ENCODE peak calls at places on chromosomes 6 and 20, in eight cellular contexts. One of them, this sample, is unnamed.

GRCh38 chr20:7003598-7003997 is 236.1 kb downstream of the BMP2 start:
- DNase-seq in cardiac fibroblast: no peak
- DNase-seq in vagina: no peak
- DNase-seq in ovary: no peak
- DNase-seq in neural progenitor cell: no peak
- DNase-seq in hepatocyte: no peak
- DNase-seq in endothelial cell of umbilical vein: peak; percentile 10
- DNase-seq in transverse colon: no peak
- DNase-seq in this sample: no peak

GRCh38 chr6:121653624-121654008 is 218.2 kb downstream of the GJA1 start:
- DNase-seq in hepatocyte: no peak
- DNase-seq in vagina: no peak
- DNase-seq in cardiac fibroblast: no peak
- DNase-seq in neural progenitor cell: no peak
- DNase-seq in ovary: no peak
- DNase-seq in endothelial cell of umbilical vein: no peak
- DNase-seq in transverse colon: no peak
- DNase-seq in this sample: no peak

GRCh38 chr6:65707134-65707826 is at the start of gene EYS:
- DNase-seq in vagina: no peak
- DNase-seq in neural progenitor cell: peak; percentile 9
- DNase-seq in hepatocyte: no peak
- DNase-seq in transverse colon: no peak
- DNase-seq in cardiac fibroblast: no peak
- DNase-seq in endothelial cell of umbilical vein: no peak
- DNase-seq in ovary: no peak
- DNase-seq in this sample: no peak

GRCh38 chr6:29016559-29017427 is 11.7 kb upstream of the ZNF311 start:
- DNase-seq in endothelial cell of umbilical vein: peak; percentile 86
- DNase-seq in vagina: no peak
- DNase-seq in cardiac fibroblast: peak; percentile 85
- DNase-seq in neural progenitor cell: peak; percentile 87
- DNase-seq in hepatocyte: peak; percentile 87
- DNase-seq in ovary: peak; percentile 82
- DNase-seq in transverse colon: peak; percentile 88
- DNase-seq in this sample: peak; percentile 77

GRCh38 chr20:57783956-57784837 is 74.4 kb upstream of the PMEPA1 start:
- DNase-seq in hepatocyte: no peak
- DNase-seq in cardiac fibroblast: no peak
- DNase-seq in vagina: no peak
- DNase-seq in neural progenitor cell: no peak
- DNase-seq in ovary: no peak
- DNase-seq in endothelial cell of umbilical vein: no peak
- DNase-seq in transverse colon: no peak
- DNase-seq in this sample: no peak

GRCh38 chr6:123570813-123571684 is 65.7 kb downstream of the TRDN start:
- DNase-seq in hepatocyte: no peak
- DNase-seq in neural progenitor cell: no peak
- DNase-seq in endothelial cell of umbilical vein: no peak
- DNase-seq in vagina: no peak
- DNase-seq in cardiac fibroblast: no peak
- DNase-seq in transverse colon: no peak
- DNase-seq in ovary: no peak
- DNase-seq in this sample: no peak

GRCh38 chr6:170385506-170385905 is 78.9 kb downstream of the FAM120B start:
- DNase-seq in neural progenitor cell: no peak
- DNase-seq in endothelial cell of umbilical vein: no peak
- DNase-seq in transverse colon: no peak
- DNase-seq in hepatocyte: no peak
- DNase-seq in ovary: no peak
- DNase-seq in cardiac fibroblast: no peak
- DNase-seq in vagina: no peak
- DNase-seq in this sample: no peak

GRCh38 chr6:148177589-148178233 is 164.9 kb upstream of the SASH1 start:
- DNase-seq in transverse colon: peak; percentile 70
- DNase-seq in neural progenitor cell: peak; percentile 58
- DNase-seq in vagina: no peak
- DNase-seq in ovary: peak; percentile 70
- DNase-seq in cardiac fibroblast: peak; percentile 77
- DNase-seq in endothelial cell of umbilical vein: peak; percentile 72
- DNase-seq in hepatocyte: peak; percentile 52
- DNase-seq in this sample: peak; percentile 72

GRCh38 chr20:57513199-57513598 is 11.7 kb downstream of the CTCFL start:
- DNase-seq in transverse colon: no peak
- DNase-seq in cardiac fibroblast: no peak
- DNase-seq in ovary: no peak
- DNase-seq in vagina: no peak
- DNase-seq in hepatocyte: no peak
- DNase-seq in endothelial cell of umbilical vein: no peak
- DNase-seq in neural progenitor cell: no peak
- DNase-seq in this sample: peak; percentile 2

GRCh38 chr6:31952140-31952805 is 6.4 kb downstream of the CFB start:
- DNase-seq in vagina: no peak
- DNase-seq in endothelial cell of umbilical vein: peak; percentile 57
- DNase-seq in transverse colon: peak; percentile 61
- DNase-seq in neural progenitor cell: peak; percentile 84
- DNase-seq in ovary: peak; percentile 79
- DNase-seq in cardiac fibroblast: peak; percentile 77
- DNase-seq in hepatocyte: peak; percentile 82
- DNase-seq in this sample: peak; percentile 65

GRCh38 chr20:18267815-18268214 is 20.5 kb upstream of the ZNF133 start:
- DNase-seq in cardiac fibroblast: no peak
- DNase-seq in hepatocyte: no peak
- DNase-seq in vagina: no peak
- DNase-seq in ovary: no peak
- DNase-seq in transverse colon: no peak
- DNase-seq in neural progenitor cell: peak; percentile 97
- DNase-seq in endothelial cell of umbilical vein: peak; percentile 7
- DNase-seq in this sample: no peak

GRCh38 chr6:36967301-36967700 is 12.8 kb downstream of the PI16 start:
- DNase-seq in neural progenitor cell: no peak
- DNase-seq in hepatocyte: no peak
- DNase-seq in ovary: no peak
- DNase-seq in endothelial cell of umbilical vein: no peak
- DNase-seq in vagina: no peak
- DNase-seq in cardiac fibroblast: no peak
- DNase-seq in transverse colon: no peak
- DNase-seq in this sample: no peak

GRCh38 chr6:49530141-49530775 is 20.2 kb upstream of the C6orf141 start:
- DNase-seq in endothelial cell of umbilical vein: no peak
- DNase-seq in vagina: no peak
- DNase-seq in hepatocyte: no peak
- DNase-seq in neural progenitor cell: no peak
- DNase-seq in transverse colon: no peak
- DNase-seq in ovary: no peak
- DNase-seq in cardiac fibroblast: no peak
- DNase-seq in this sample: no peak

GRCh38 chr6:170202416-170203135 is 88.3 kb downstream of the DLL1 start:
- DNase-seq in hepatocyte: no peak
- DNase-seq in cardiac fibroblast: no peak
- DNase-seq in vagina: peak; percentile 77
- DNase-seq in ovary: no peak
- DNase-seq in neural progenitor cell: no peak
- DNase-seq in endothelial cell of umbilical vein: no peak
- DNase-seq in transverse colon: no peak
- DNase-seq in this sample: no peak

GRCh38 chr20:62117362-62117646 is 5.0 kb upstream of the LSM14B start:
- DNase-seq in vagina: no peak
- DNase-seq in hepatocyte: no peak
- DNase-seq in neural progenitor cell: peak; percentile 83
- DNase-seq in ovary: no peak
- DNase-seq in endothelial cell of umbilical vein: no peak
- DNase-seq in transverse colon: no peak
- DNase-seq in cardiac fibroblast: no peak
- DNase-seq in this sample: no peak

GRCh38 chr6:16731503-16732018 is 29.7 kb downstream of the ATXN1 start:
- DNase-seq in endothelial cell of umbilical vein: peak; percentile 10
- DNase-seq in transverse colon: no peak
- DNase-seq in ovary: no peak
- DNase-seq in cardiac fibroblast: no peak
- DNase-seq in vagina: no peak
- DNase-seq in neural progenitor cell: no peak
- DNase-seq in hepatocyte: no peak
- DNase-seq in this sample: no peak
- H3K4me3 ChIP-seq in endothelial cell of umbilical vein: no peak overlapping the region
- H3K4me3 ChIP-seq in transverse colon: no peak overlapping the region
- H3K4me3 ChIP-seq in ovary: no peak overlapping the region
- H3K4me3 ChIP-seq in cardiac fibroblast: no peak overlapping the region
- H3K4me3 ChIP-seq in vagina: no peak overlapping the region
- H3K4me3 ChIP-seq in neural progenitor cell: no peak overlapping the region
- H3K4me3 ChIP-seq in hepatocyte: no peak overlapping the region
- H3K4me3 ChIP-seq in this sample: no peak overlapping the region

DNA sequence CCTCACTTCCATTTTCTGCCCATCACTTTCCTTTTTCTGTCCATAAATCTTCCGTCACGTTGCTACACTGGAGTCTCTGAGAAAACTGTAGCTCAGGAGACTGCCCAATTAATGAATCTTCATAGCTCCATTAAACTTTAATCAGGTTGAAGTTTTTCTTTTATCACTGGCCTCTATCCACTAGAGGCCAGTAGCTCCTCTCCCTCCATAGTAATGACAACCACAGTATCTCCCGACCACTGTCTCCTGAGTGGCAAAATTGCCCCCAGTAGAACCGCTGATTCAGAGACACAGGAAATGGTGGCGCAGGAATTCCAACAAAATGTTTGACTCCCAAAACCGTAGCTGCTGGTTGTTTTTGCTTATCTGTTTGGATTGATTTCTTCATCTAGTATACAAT is 18.4 kb upstream of the DOK5 start:
- DNase-seq in transverse colon: no peak
- DNase-seq in endothelial cell of umbilical vein: no peak
- DNase-seq in hepatocyte: no peak
- DNase-seq in cardiac fibroblast: no peak
- DNase-seq in ovary: no peak
- DNase-seq in neural progenitor cell: no peak
- DNase-seq in vagina: no peak
- DNase-seq in this sample: no peak
- TF ChIP-seq CTCF in transverse colon: no peak
- TF ChIP-seq CTCF in endothelial cell of umbilical vein: no peak
- TF ChIP-seq CTCF in hepatocyte: no peak
- TF ChIP-seq CTCF in cardiac fibroblast: no peak
- TF ChIP-seq CTCF in ovary: no peak
- TF ChIP-seq CTCF in neural progenitor cell: peak; percentile 19
- TF ChIP-seq CTCF in vagina: no peak
- TF ChIP-seq CTCF in this sample: no peak

GRCh38 chr6:34536959-34537848 is 18.9 kb downstream of the SPDEF start:
- DNase-seq in neural progenitor cell: no peak
- DNase-seq in hepatocyte: no peak
- DNase-seq in ovary: no peak
- DNase-seq in transverse colon: no peak
- DNase-seq in cardiac fibroblast: no peak
- DNase-seq in endothelial cell of umbilical vein: no peak
- DNase-seq in vagina: no peak
- DNase-seq in this sample: no peak

GRCh38 chr6:34537922-34538550 is 18.1 kb downstream of the SPDEF start:
- DNase-seq in vagina: no peak
- DNase-seq in hepatocyte: no peak
- DNase-seq in endothelial cell of umbilical vein: no peak
- DNase-seq in transverse colon: no peak
- DNase-seq in ovary: no peak
- DNase-seq in cardiac fibroblast: no peak
- DNase-seq in neural progenitor cell: no peak
- DNase-seq in this sample: no peak

GRCh38 chr6:34535199-34535598 is 20.9 kb downstream of the SPDEF start:
- DNase-seq in hepatocyte: no peak
- DNase-seq in vagina: no peak
- DNase-seq in ovary: no peak
- DNase-seq in neural progenitor cell: no peak
- DNase-seq in cardiac fibroblast: no peak
- DNase-seq in transverse colon: no peak
- DNase-seq in endothelial cell of umbilical vein: no peak
- DNase-seq in this sample: no peak

GRCh38 chr6:34535646-34536045 is 20.5 kb downstream of the SPDEF start:
- DNase-seq in transverse colon: no peak
- DNase-seq in hepatocyte: no peak
- DNase-seq in vagina: no peak
- DNase-seq in cardiac fibroblast: no peak
- DNase-seq in ovary: no peak
- DNase-seq in endothelial cell of umbilical vein: no peak
- DNase-seq in neural progenitor cell: no peak
- DNase-seq in this sample: no peak

DNA sequence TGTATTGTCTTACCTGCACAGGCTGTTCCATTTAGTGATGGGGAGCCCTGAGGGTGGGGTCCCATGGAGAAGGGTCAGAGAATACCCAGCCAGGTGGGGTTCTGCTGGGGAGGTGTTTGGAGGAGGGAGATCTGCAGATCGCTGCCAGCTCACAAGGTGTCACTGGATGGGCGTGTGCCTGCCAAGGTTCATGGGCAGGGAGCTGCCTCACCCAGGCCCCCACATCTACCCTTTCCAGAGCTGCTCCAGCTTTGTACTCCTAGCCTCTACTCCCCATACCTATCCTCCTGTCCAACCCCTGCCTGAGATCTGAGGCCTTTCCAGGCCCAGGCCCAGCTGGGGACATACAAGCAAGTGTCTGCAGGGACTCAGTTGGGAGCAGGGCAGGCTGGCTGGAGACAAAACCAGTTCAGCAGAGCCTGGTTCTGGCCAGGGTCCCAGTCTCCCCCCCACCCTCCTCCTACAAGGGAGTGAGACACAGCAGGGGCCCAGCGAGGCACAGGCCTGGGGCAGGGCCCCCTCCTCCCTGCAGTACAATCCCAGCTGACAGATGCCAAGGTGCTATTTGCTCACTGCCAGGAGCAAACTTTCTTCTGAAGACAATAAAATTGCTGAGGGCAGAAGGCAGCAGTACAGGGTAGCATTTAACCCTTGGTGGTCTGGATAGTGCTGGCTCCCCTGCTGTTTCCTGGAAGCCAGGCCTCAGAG is 19.7 kb downstream of the SPDEF start:
- DNase-seq in endothelial cell of umbilical vein: no peak
- DNase-seq in ovary: no peak
- DNase-seq in hepatocyte: no peak
- DNase-seq in vagina: no peak
- DNase-seq in cardiac fibroblast: no peak
- DNase-seq in neural progenitor cell: no peak
- DNase-seq in transverse colon: peak; percentile 67
- DNase-seq in this sample: no peak
- H3K4me3 ChIP-seq in endothelial cell of umbilical vein: no peak overlapping the region
- H3K4me3 ChIP-seq in ovary: no peak overlapping the region
- H3K4me3 ChIP-seq in hepatocyte: no peak overlapping the region
- H3K4me3 ChIP-seq in vagina: no peak overlapping the region
- H3K4me3 ChIP-seq in cardiac fibroblast: no peak overlapping the region
- H3K4me3 ChIP-seq in neural progenitor cell: no peak overlapping the region
- H3K4me3 ChIP-seq in transverse colon: no peak overlapping the region
- H3K4me3 ChIP-seq in this sample: no peak overlapping the region

DNA sequence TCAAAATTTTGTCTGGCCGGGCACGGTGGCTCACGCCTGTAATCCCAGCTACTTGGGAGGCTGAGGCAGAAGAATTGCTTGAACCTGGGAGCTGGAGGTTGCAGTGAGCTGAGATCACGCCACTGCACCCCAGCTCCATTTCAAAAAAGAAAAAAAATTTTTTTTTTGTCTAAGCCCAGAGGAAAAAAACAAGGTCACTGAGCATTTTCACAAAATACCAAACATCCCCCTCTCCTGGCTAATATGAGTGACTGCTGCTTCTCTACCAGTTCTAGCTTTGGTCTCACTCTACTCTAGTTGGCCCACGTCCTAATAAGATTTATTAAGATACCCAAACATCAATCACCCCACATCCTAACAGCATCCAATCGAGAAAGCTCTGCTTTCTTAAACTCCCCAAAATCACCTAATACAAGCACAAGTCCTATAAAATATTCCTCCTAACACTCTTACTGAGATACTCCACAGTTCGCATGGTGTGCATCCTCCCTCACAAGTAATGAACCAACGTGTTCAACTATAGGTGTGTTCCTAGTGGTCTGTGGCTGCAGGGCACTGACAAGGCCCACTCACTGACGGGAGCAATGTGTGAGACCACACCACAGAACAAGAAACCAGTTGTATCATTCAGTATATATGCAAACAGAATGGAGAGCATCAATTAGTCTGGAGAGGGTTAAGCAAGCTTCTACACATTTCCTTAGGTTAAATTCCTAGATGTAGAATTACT is 64.2 kb downstream of the FKBP5 start:
- DNase-seq in hepatocyte: no peak
- DNase-seq in ovary: no peak
- DNase-seq in transverse colon: no peak
- DNase-seq in neural progenitor cell: no peak
- DNase-seq in cardiac fibroblast: peak; percentile 34
- DNase-seq in endothelial cell of umbilical vein: peak; percentile 42
- DNase-seq in vagina: no peak
- DNase-seq in this sample: peak; percentile 46
- TF ChIP-seq CTCF in hepatocyte: no peak
- TF ChIP-seq CTCF in ovary: no peak
- TF ChIP-seq CTCF in transverse colon: peak; percentile 15
- TF ChIP-seq CTCF in neural progenitor cell: peak; percentile 26
- TF ChIP-seq CTCF in cardiac fibroblast: peak; percentile 22
- TF ChIP-seq CTCF in endothelial cell of umbilical vein: peak; percentile 41
- TF ChIP-seq CTCF in vagina: no peak
- TF ChIP-seq CTCF in this sample: peak; percentile 47

This sample was measured in fibroblast of villous mesenchyme.